ENCODE peak calls at places on chromosomes 12 and 14, in four cellular contexts. J is MCF 10A, N is NCI-H69, G is mesothelial cell of epicardium. Z is an unnamed sample.

GRCh38 chr14:56555921-56556570 is 23.6 kb upstream of the TMEM260 start:
- DNase-seq in J (peak; percentile 50), N (peak; percentile 88), G (no peak), Z (no peak)

GRCh38 chr12:122918827-122919226 is 22.9 kb upstream of the VPS37B start:
- DNase-seq in J (no peak), N (no peak), G (no peak), Z (no peak)

GRCh38 chr12:45336762-45337596 is 121.1 kb downstream of the ANO6 start:
- DNase-seq in N (peak; percentile 48), J (peak; percentile 63), G (no peak), Z (no peak)

GRCh38 chr12:54173066-54173726 is 15.6 kb downstream of the SMUG1 start:
- DNase-seq in N (peak; percentile 92), J (peak; percentile 38), G (peak; percentile 64), Z (no peak)

GRCh38 chr12:2113080-2113479 is 60.3 kb downstream of the CACNA1C start:
- DNase-seq in N (no peak), J (no peak), G (no peak), Z (no peak)

GRCh38 chr14:88831285-88831684 is 6.8 kb downstream of the TTC8 start:
- DNase-seq in J (peak; percentile 89), G (no peak), N (peak; percentile 14), Z (no peak)

GRCh38 chr12:72699362-72699761 is 427.2 kb downstream of the TRHDE start:
- DNase-seq in G (no peak), J (no peak), N (no peak), Z (no peak)

GRCh38 chr12:70288817-70289216 is 45.6 kb downstream of the CNOT2 start:
- DNase-seq in J (no peak), N (no peak), G (no peak), Z (no peak)

GRCh38 chr14:67748312-67748711 is 46.6 kb downstream of the RDH12 start:
- DNase-seq in J (no peak), G (no peak), N (no peak), Z (no peak)

GRCh38 chr12:56522486-56523193 is 1.0 kb downstream of the RBMS2 start:
- DNase-seq in N (no peak), G (no peak), J (peak; percentile 48), Z (no peak)

GRCh38 chr12:50458606-50459005 is 46.2 kb upstream of the DIP2B start:
- DNase-seq in N (no peak), G (no peak), J (no peak), Z (no peak)

GRCh38 chr14:40911161-40911560 is 695.5 kb upstream of the LRFN5 start:
- DNase-seq in G (no peak), J (no peak), N (no peak), Z (no peak)

GRCh38 chr14:71553779-71554178 is 378.4 kb upstream of the RGS6 start:
- DNase-seq in J (no peak), N (no peak), G (no peak), Z (no peak)

GRCh38 chr12:46267618-46268348 is 1.1 kb downstream of the SLC38A1 start:
- DNase-seq in J (peak; percentile 29), G (no peak), N (peak; percentile 76), Z (peak; percentile 43)

GRCh38 chr12:130838284-130838950 is 633 bp downstream of the STX2 start:
- DNase-seq in J (peak; percentile 36), N (peak; percentile 71), G (peak; percentile 57), Z (peak; percentile 19)

GRCh38 chr12:116604151-116604550 is 45.0 kb downstream of the MAP1LC3B2 start:
- DNase-seq in G (no peak), N (peak; percentile 76), J (no peak), Z (no peak)

GRCh38 chr12:76637807-76638206 is 78.2 kb upstream of the OSBPL8 start:
- DNase-seq in J (peak; percentile 2), G (no peak), N (no peak), Z (no peak)

GRCh38 chr12:67690656-67691055 is 42.1 kb downstream of the DYRK2 start:
- DNase-seq in G (no peak), N (no peak), J (no peak), Z (no peak)

GRCh38 chr14:51566831-51567582 is 84.7 kb upstream of the FRMD6 start:
- DNase-seq in N (peak; percentile 91), J (no peak), G (no peak), Z (no peak)